ENCODE peak calls at places on chromosome 12, in six cellular contexts. J, Q, K, C, A and P are unnamed samples.

GRCh38 chr12:79402626-79403025 is 288.1 kb downstream of the PAWR start:
- DNase-seq in J (no peak), Q (no peak), K (peak; percentile 54), C (peak; percentile 68), A (no peak), P (no peak)

GRCh38 chr12:52821826-52822660 is 8.1 kb upstream of the KRT4 start:
- DNase-seq in J (no peak), Q (no peak), K (peak; percentile 30), C (no peak), A (no peak), P (no peak)

GRCh38 chr12:59972941-59973340 is 377.1 kb downstream of the SLC16A7 start:
- DNase-seq in J (no peak), Q (no peak), K (peak; percentile 48), C (peak; percentile 79), A (no peak), P (no peak)

GRCh38 chr12:46131729-46132128 is 137.1 kb downstream of the SLC38A1 start:
- DNase-seq in J (no peak), Q (no peak), K (no peak), C (peak; percentile 18), A (no peak), P (no peak)

GRCh38 chr12:76340680-76341435 is 7.4 kb downstream of the BBS10 start:
- DNase-seq in J (no peak), Q (no peak), K (no peak), C (peak; percentile 15), A (no peak), P (no peak)

GRCh38 chr12:65648461-65648860 is 175.8 kb upstream of the HMGA2 start:
- DNase-seq in J (no peak), Q (no peak), K (no peak), C (peak; percentile 75), A (no peak), P (no peak)

GRCh38 chr12:59833408-59833807 is 237.6 kb downstream of the SLC16A7 start:
- DNase-seq in J (no peak), Q (no peak), K (no peak), C (no peak), A (no peak), P (no peak)

GRCh38 chr12:127785535-127785934 is 481.4 kb upstream of the TMEM132C start:
- DNase-seq in J (no peak), Q (no peak), K (peak; percentile 54), C (no peak), A (no peak), P (no peak)

GRCh38 chr12:80702889-80703605 is 4.4 kb upstream of the MYF6 start:
- DNase-seq in J (no peak), Q (no peak), K (peak; percentile 61), C (peak; percentile 85), A (no peak), P (no peak)